ENCODE peak calls at places on chromosomes 4 and X, in seven cellular contexts. O, U, F, X, W, S and K are unnamed samples.
A peak's percentile ranks its signal among the peaks of the same experiment; 100 is the strongest.

GRCh38 chr4:166924456-166924855 is 309.8 kb downstream of the SPOCK3 start:
- DNase-seq in F (no peak), S (no peak), U (no peak), W (no peak), O (no peak), X (no peak), K (peak; percentile 2)

GRCh38 chr4:92996533-92996932 is 692.8 kb downstream of the GRID2 start:
- DNase-seq in S (no peak), O (no peak), X (no peak), W (no peak), U (no peak), F (no peak), K (no peak)

GRCh38 chrX:53237056-53237455 is 12.0 kb upstream of the KDM5C start:
- DNase-seq in U (no peak), S (no peak), O (no peak), X (no peak), W (no peak), F (no peak), K (no peak)

GRCh38 chr4:8229341-8229975 is 30.4 kb downstream of the SH3TC1 start:
- DNase-seq in O (peak; percentile 7), U (no peak), X (no peak), S (no peak), F (no peak), W (no peak), K (no peak)

GRCh38 chr4:25252230-25253071 is 18.6 kb downstream of the PI4K2B start:
- DNase-seq in O (no peak), F (no peak), S (no peak), W (no peak), U (no peak), X (no peak), K (no peak)

GRCh38 chr4:15001248-15001824 is 945 bp upstream of the CPEB2 start:
- DNase-seq in U (peak; percentile 84), W (peak; percentile 18), X (peak; percentile 50), S (peak; percentile 4), O (peak; percentile 26), F (peak; percentile 86), K (no peak)

GRCh38 chr4:3770323-3771166 is 4.4 kb downstream of the ADRA2C start:
- DNase-seq in F (no peak), S (no peak), O (no peak), X (no peak), W (no peak), U (no peak), K (no peak)

GRCh38 chr4:163590609-163591264 is 96.2 kb downstream of the TMA16 start:
- DNase-seq in X (no peak), U (no peak), S (no peak), W (no peak), F (no peak), O (no peak), K (peak; percentile 27)

GRCh38 chrX:150856101-150856500 is 42.4 kb downstream of the CD99L2 start:
- DNase-seq in W (no peak), U (no peak), X (no peak), O (no peak), F (no peak), S (no peak), K (no peak)

GRCh38 chrX:153564047-153564606 is 34.8 kb downstream of the CCNQ start:
- DNase-seq in F (no peak), S (no peak), W (no peak), U (no peak), X (no peak), O (no peak), K (no peak)

GRCh38 chrX:124266325-124267087 is 66.0 kb upstream of the TEX13D start:
- DNase-seq in W (no peak), U (no peak), S (no peak), O (no peak), X (no peak), F (no peak), K (no peak)

GRCh38 chrX:148601034-148601433 is 100.6 kb downstream of the AFF2 start:
- DNase-seq in X (no peak), F (no peak), U (no peak), W (no peak), S (no peak), O (no peak), K (no peak)

GRCh38 chrX:134969726-134970125 is 21.1 kb upstream of the SMIM10 start:
- DNase-seq in X (no peak), F (no peak), W (no peak), S (no peak), U (no peak), O (no peak), K (no peak)